ENCODE peak calls at places on chromosomes 5 and 9, in four cellular contexts. X is CD8-positive, alpha-beta T cell; N is left ventricle myocardium inferior; I is A673. V is an unnamed sample. For H3K4me1, the result is how much of the 10 kb centered on the place peaks cover.

GRCh38 chr9:2622361-2623045 is 916 bp downstream of the VLDLR start:
- DNase-seq in X (no peak), I (peak), N (peak), V (peak)

GRCh38 chr5:172867761-172868435 is 33.8 kb downstream of the ERGIC1 start:
- DNase-seq in I (no peak), N (no peak), X (no peak), V (no peak)

GRCh38 chr5:1515921-1516571 is 7.7 kb downstream of the LPCAT1 start:
- DNase-seq in N (peak), I (no peak), X (no peak), V (peak)

GRCh38 chr5:74949976-74950375 is 83.8 kb upstream of the FAM169A start:
- DNase-seq in X (no peak), N (no peak), I (peak), V (no peak)

GRCh38 chr5:105563842-105564241 is 2001.3 kb upstream of the NUDT12 start:
- DNase-seq in N (no peak), X (no peak), I (no peak), V (no peak)

GRCh38 chr5:99122976-99123375 is 194.2 kb upstream of the CHD1 start:
- DNase-seq in X (no peak), N (no peak), I (no peak), V (no peak)

GRCh38 chr9:128420060-128420650 is 502 bp upstream of the CERCAM start:
- DNase-seq in N (peak), X (peak), I (peak), V (peak)

GRCh38 chr9:125142560-125143376 is 560 bp downstream of the SCAI start:
- DNase-seq in I (peak), N (no peak), X (peak), V (peak)

GRCh38 chr9:136847827-136848392 is 1.3 kb upstream of the PHPT1 start:
- DNase-seq in I (peak), N (peak), X (peak), V (peak)

GRCh38 chr5:14216372-14216771 is 73.2 kb downstream of the TRIO start:
- DNase-seq in X (no peak), N (no peak), I (no peak), V (no peak)

GRCh38 chr9:1989500-1989899 is 25.6 kb upstream of the SMARCA2 start:
- DNase-seq in X (no peak), N (no peak), I (no peak), V (no peak)

GRCh38 chr5:141877478-141878185 is 578 bp downstream of the PCDH1 start:
- DNase-seq in N (no peak), X (no peak), I (peak), V (peak)

GRCh38 chr5:135030123-135030517 is 3.9 kb downstream of the PITX1 start:
- DNase-seq in N (no peak), X (no peak), I (no peak), V (no peak)

GRCh38 chr5:158967566-158967965 is 132.2 kb downstream of the EBF1 start:
- DNase-seq in N (no peak), X (no peak), I (no peak), V (no peak)

GRCh38 chr9:133204335-133204992 is 4.6 kb downstream of the OBP2B start:
- DNase-seq in N (no peak), X (no peak), I (no peak), V (peak)

GRCh38 chr5:14146725-14147124 is 3.6 kb downstream of the TRIO start:
- DNase-seq in I (no peak), X (no peak), N (no peak), V (no peak)

GRCh38 chr9:99085949-99086948 is 18.7 kb upstream of the TGFBR1 start:
- DNase-seq in N (no peak), X (no peak), I (no peak), V (peak)

GRCh38 chr5:140710899-140711552 is 10.8 kb downstream of the ZMAT2 start:
- DNase-seq in N (peak), I (peak), X (peak), V (peak)

GRCh38 chr5:72179816-72180440 is 72.7 kb downstream of the MAP1B start:
- DNase-seq in I (no peak), N (no peak), X (no peak), V (peak)

GRCh38 chr5:31021181-31021624 is 172.3 kb upstream of the CDH6 start:
- DNase-seq in X (no peak), N (no peak), I (no peak), V (no peak)

GRCh38 chr9:116482740-116483139 is 204.4 kb upstream of the TRIM32 start:
- DNase-seq in I (no peak), X (no peak), N (no peak), V (no peak)

DNA sequence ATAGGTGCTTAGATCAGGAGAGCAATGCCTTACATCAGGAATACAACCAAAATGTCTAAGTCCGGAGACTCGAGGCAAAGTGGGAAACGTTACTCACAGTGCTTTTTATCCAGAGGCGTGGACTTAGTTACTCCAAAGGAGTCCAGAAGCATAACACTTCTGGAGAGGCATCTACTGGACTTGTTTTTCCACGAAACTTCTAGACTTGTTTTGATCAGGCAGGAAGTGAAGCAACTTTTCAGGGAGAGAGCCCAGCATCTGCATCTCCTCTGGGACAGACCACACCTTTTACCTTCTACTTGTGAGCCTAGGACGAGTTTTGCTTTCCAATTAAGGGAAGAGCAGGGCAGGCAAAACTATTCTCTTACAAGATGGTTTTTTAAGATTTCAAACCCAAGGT is 1.2 kb upstream of the TJP2 start:
- DNase-seq in N (no peak), X (no peak), I (no peak), V (no peak)
- H3K4me1 ChIP-seq in N (half or more), X (under half), I (under half), V (under half)

GRCh38 chr5:151570058-151570457 is 21.1 kb downstream of the FAT2 start:
- DNase-seq in N (no peak), X (no peak), I (no peak), V (no peak)
- H3K4me1 ChIP-seq in N (under half), X (under half), I (under half), V (under half)

GRCh38 chr9:112327718-112328450 is 5.5 kb downstream of the PTBP3 start:
- DNase-seq in N (no peak), I (no peak), X (no peak), V (no peak)

GRCh38 chr9:112331676-112331955 is 1.8 kb downstream of the PTBP3 start:
- DNase-seq in X (no peak), I (no peak), N (no peak), V (no peak)

GRCh38 chr9:112325600-112325999 is 7.8 kb downstream of the PTBP3 start:
- DNase-seq in I (no peak), X (no peak), N (no peak), V (no peak)

GRCh38 chr9:112326194-112326593 is 7.2 kb downstream of the PTBP3 start:
- DNase-seq in N (no peak), X (no peak), I (no peak), V (no peak)

GRCh38 chr9:112328545-112328944 is 4.9 kb downstream of the PTBP3 start:
- DNase-seq in X (no peak), N (no peak), I (no peak), V (no peak)
- H3K4me1 ChIP-seq in X (under half), N (under half), I (under half), V (under half)

GRCh38 chr5:178137991-178138390 is 7.2 kb downstream of the RMND5B start:
- DNase-seq in I (no peak), N (no peak), X (no peak), V (no peak)
- H3K4me1 ChIP-seq in I (under half), N (under half), X (under half), V (under half)

GRCh38 chr9:130120207-130120587 is 52.0 kb upstream of the NCS1 start:
- DNase-seq in I (no peak), N (no peak), X (no peak), V (no peak)

GRCh38 chr9:130117376-130117775 is 54.8 kb upstream of the NCS1 start:
- DNase-seq in X (no peak), N (no peak), I (no peak), V (no peak)

GRCh38 chr9:130119521-130120206 is 52.5 kb upstream of the NCS1 start:
- DNase-seq in I (no peak), X (no peak), N (no peak), V (no peak)

GRCh38 chr9:130117816-130118632 is 54.2 kb upstream of the NCS1 start:
- DNase-seq in X (no peak), I (peak), N (no peak), V (no peak)

DNA sequence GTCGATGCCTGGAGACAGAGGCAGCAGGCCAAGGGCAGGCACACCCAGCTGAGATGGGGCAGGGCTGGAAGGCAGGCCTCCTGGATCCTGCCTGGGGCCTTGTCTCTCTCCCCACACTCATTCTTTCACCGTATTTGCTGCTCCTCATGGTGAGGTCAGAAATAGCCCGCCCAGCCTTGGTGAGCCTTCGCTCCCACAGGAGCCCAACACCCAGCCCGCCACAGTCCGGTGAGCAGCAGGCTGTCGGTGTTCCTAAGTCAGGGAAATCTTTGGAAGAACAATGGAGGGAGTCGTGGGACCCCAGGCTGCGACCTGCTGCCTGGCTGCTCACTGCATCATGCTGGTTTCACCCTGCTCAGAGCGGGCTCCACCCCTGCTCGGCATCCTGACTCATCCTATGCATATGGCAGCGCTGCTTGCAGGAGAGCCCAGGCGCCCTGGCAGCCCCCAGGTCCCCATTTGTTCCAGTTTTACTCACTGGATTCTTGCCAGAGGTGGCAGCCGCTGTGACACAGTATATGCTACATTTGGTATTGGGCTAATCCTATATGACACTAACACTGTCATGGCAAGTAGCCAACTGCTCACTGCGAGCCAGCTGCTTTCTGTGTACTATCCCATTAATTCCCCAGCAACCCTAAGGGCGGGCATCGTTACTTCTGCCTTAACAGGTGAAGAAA is 53.2 kb upstream of the NCS1 start:
- DNase-seq in X (no peak), N (no peak), I (peak), V (no peak)
- H3K4me1 ChIP-seq in X (under half), N (under half), I (under half), V (under half)

GRCh38 chr9:127121628-127122175 is 733 bp downstream of the ANGPTL2 start:
- DNase-seq in I (no peak), N (no peak), X (no peak), V (no peak)
- H3K4me1 ChIP-seq in I (under half), N (half or more), X (under half), V (under half)

V was measured in testis.